ENCODE peak calls at places on chromosome 14, in eight cellular contexts. One of them, this sample, is unnamed.

GRCh38 chr14:92215579-92215978 is 93.8 kb downstream of the CPSF2 start:
- DNase-seq in esophagus squamous epithelium: no peak
- DNase-seq in A673: no peak
- DNase-seq in tibial artery: no peak
- DNase-seq in colonic mucosa: no peak
- DNase-seq in CD4-positive, CD25-positive, alpha-beta regulatory T cell: no peak
- DNase-seq in GM23338: no peak
- DNase-seq in neuronal stem cell: no peak
- DNase-seq in this sample: no peak

GRCh38 chr14:44701563-44702263 is 194.6 kb upstream of the FSCB start:
- DNase-seq in esophagus squamous epithelium: no peak
- DNase-seq in A673: peak; percentile 26
- DNase-seq in tibial artery: no peak
- DNase-seq in colonic mucosa: no peak
- DNase-seq in CD4-positive, CD25-positive, alpha-beta regulatory T cell: no peak
- DNase-seq in GM23338: no peak
- DNase-seq in neuronal stem cell: no peak
- DNase-seq in this sample: no peak

GRCh38 chr14:52342849-52343606 is 28.9 kb downstream of the PTGER2 start:
- DNase-seq in esophagus squamous epithelium: no peak
- DNase-seq in A673: no peak
- DNase-seq in tibial artery: no peak
- DNase-seq in colonic mucosa: no peak
- DNase-seq in CD4-positive, CD25-positive, alpha-beta regulatory T cell: no peak
- DNase-seq in GM23338: no peak
- DNase-seq in neuronal stem cell: no peak
- DNase-seq in this sample: no peak

GRCh38 chr14:34067587-34067986 is 116.7 kb upstream of the EGLN3 start:
- DNase-seq in esophagus squamous epithelium: no peak
- DNase-seq in A673: no peak
- DNase-seq in tibial artery: no peak
- DNase-seq in colonic mucosa: no peak
- DNase-seq in CD4-positive, CD25-positive, alpha-beta regulatory T cell: no peak
- DNase-seq in GM23338: no peak
- DNase-seq in neuronal stem cell: no peak
- DNase-seq in this sample: no peak

GRCh38 chr14:90742709-90743108 is 73.5 kb downstream of the TTC7B start:
- DNase-seq in esophagus squamous epithelium: no peak
- DNase-seq in A673: no peak
- DNase-seq in tibial artery: no peak
- DNase-seq in colonic mucosa: no peak
- DNase-seq in CD4-positive, CD25-positive, alpha-beta regulatory T cell: no peak
- DNase-seq in GM23338: no peak
- DNase-seq in neuronal stem cell: no peak
- DNase-seq in this sample: no peak

GRCh38 chr14:50148799-50149198 is 32.4 kb upstream of the VCPKMT start:
- DNase-seq in esophagus squamous epithelium: no peak
- DNase-seq in A673: no peak
- DNase-seq in tibial artery: no peak
- DNase-seq in colonic mucosa: no peak
- DNase-seq in CD4-positive, CD25-positive, alpha-beta regulatory T cell: no peak
- DNase-seq in GM23338: no peak
- DNase-seq in neuronal stem cell: no peak
- DNase-seq in this sample: no peak

GRCh38 chr14:71730471-71730870 is 201.8 kb upstream of the RGS6 start:
- DNase-seq in esophagus squamous epithelium: no peak
- DNase-seq in A673: peak; percentile 42
- DNase-seq in tibial artery: no peak
- DNase-seq in colonic mucosa: no peak
- DNase-seq in CD4-positive, CD25-positive, alpha-beta regulatory T cell: no peak
- DNase-seq in GM23338: no peak
- DNase-seq in neuronal stem cell: no peak
- DNase-seq in this sample: no peak

GRCh38 chr14:66508846-66509621 is 1.1 kb downstream of the GPHN start:
- DNase-seq in esophagus squamous epithelium: no peak
- DNase-seq in A673: peak; percentile 43
- DNase-seq in tibial artery: peak; percentile 27
- DNase-seq in colonic mucosa: peak; percentile 68
- DNase-seq in CD4-positive, CD25-positive, alpha-beta regulatory T cell: peak; percentile 34
- DNase-seq in GM23338: peak; percentile 55
- DNase-seq in neuronal stem cell: peak; percentile 33
- DNase-seq in this sample: peak; percentile 72

GRCh38 chr14:64960762-64961276 is 11.3 kb downstream of the RAB15 start:
- DNase-seq in esophagus squamous epithelium: no peak
- DNase-seq in A673: no peak
- DNase-seq in tibial artery: no peak
- DNase-seq in colonic mucosa: no peak
- DNase-seq in CD4-positive, CD25-positive, alpha-beta regulatory T cell: no peak
- DNase-seq in GM23338: peak; percentile 89
- DNase-seq in neuronal stem cell: no peak
- DNase-seq in this sample: peak; percentile 81

GRCh38 chr14:75003250-75004027 is 718 bp downstream of the EIF2B2 start:
- DNase-seq in esophagus squamous epithelium: no peak
- DNase-seq in A673: no peak
- DNase-seq in tibial artery: no peak
- DNase-seq in colonic mucosa: peak; percentile 23
- DNase-seq in CD4-positive, CD25-positive, alpha-beta regulatory T cell: no peak
- DNase-seq in GM23338: no peak
- DNase-seq in neuronal stem cell: no peak
- DNase-seq in this sample: peak; percentile 23

DNA sequence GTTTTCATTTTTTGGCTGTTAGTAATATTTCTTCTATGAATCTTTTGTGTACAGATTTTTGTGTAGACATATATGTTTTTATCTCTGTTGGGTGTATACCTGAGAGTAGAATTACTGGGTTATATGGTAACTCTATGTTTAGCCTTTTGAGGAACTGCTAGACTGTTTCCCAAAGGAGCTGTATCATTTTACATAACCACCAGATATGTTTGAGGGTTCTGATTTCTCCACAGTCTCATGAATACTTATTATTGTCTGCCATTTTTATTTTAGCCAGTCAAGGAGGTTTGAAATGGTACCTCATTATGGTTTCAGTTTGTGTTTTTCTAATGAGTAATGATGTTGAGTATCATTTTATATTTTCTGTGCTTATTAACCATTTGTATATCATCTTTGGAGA is 1.9 kb downstream of the PCNX4 start:
- DNase-seq in esophagus squamous epithelium: no peak
- DNase-seq in A673: no peak
- DNase-seq in tibial artery: no peak
- DNase-seq in colonic mucosa: no peak
- DNase-seq in CD4-positive, CD25-positive, alpha-beta regulatory T cell: no peak
- DNase-seq in GM23338: no peak
- DNase-seq in neuronal stem cell: no peak
- DNase-seq in this sample: no peak
- H3K4me3 ChIP-seq in esophagus squamous epithelium: no peak overlapping the region
- H3K4me3 ChIP-seq in A673: peak overlapping the region; percentile 68
- H3K4me3 ChIP-seq in tibial artery: peak overlapping the region; percentile 74
- H3K4me3 ChIP-seq in colonic mucosa: no peak overlapping the region
- H3K4me3 ChIP-seq in CD4-positive, CD25-positive, alpha-beta regulatory T cell: peak overlapping the region; percentile 99
- H3K4me3 ChIP-seq in GM23338: peak overlapping the region; percentile 73
- H3K4me3 ChIP-seq in neuronal stem cell: no peak overlapping the region
- H3K4me3 ChIP-seq in this sample: no peak overlapping the region

GRCh38 chr14:102967506-102967795 is 45.0 kb downstream of the AMN start:
- DNase-seq in esophagus squamous epithelium: no peak
- DNase-seq in A673: no peak
- DNase-seq in tibial artery: no peak
- DNase-seq in colonic mucosa: no peak
- DNase-seq in CD4-positive, CD25-positive, alpha-beta regulatory T cell: no peak
- DNase-seq in GM23338: no peak
- DNase-seq in neuronal stem cell: no peak
- DNase-seq in this sample: no peak

GRCh38 chr14:102968306-102968705 is 45.8 kb downstream of the AMN start:
- DNase-seq in esophagus squamous epithelium: no peak
- DNase-seq in A673: no peak
- DNase-seq in tibial artery: no peak
- DNase-seq in colonic mucosa: no peak
- DNase-seq in CD4-positive, CD25-positive, alpha-beta regulatory T cell: no peak
- DNase-seq in GM23338: no peak
- DNase-seq in neuronal stem cell: no peak
- DNase-seq in this sample: no peak

GRCh38 chr14:102966256-102966655 is 43.8 kb downstream of the AMN start:
- DNase-seq in esophagus squamous epithelium: no peak
- DNase-seq in A673: no peak
- DNase-seq in tibial artery: no peak
- DNase-seq in colonic mucosa: no peak
- DNase-seq in CD4-positive, CD25-positive, alpha-beta regulatory T cell: no peak
- DNase-seq in GM23338: no peak
- DNase-seq in neuronal stem cell: no peak
- DNase-seq in this sample: no peak

GRCh38 chr14:102965282-102965681 is 42.8 kb downstream of the AMN start:
- DNase-seq in esophagus squamous epithelium: no peak
- DNase-seq in A673: no peak
- DNase-seq in tibial artery: no peak
- DNase-seq in colonic mucosa: no peak
- DNase-seq in CD4-positive, CD25-positive, alpha-beta regulatory T cell: no peak
- DNase-seq in GM23338: no peak
- DNase-seq in neuronal stem cell: no peak
- DNase-seq in this sample: no peak

DNA sequence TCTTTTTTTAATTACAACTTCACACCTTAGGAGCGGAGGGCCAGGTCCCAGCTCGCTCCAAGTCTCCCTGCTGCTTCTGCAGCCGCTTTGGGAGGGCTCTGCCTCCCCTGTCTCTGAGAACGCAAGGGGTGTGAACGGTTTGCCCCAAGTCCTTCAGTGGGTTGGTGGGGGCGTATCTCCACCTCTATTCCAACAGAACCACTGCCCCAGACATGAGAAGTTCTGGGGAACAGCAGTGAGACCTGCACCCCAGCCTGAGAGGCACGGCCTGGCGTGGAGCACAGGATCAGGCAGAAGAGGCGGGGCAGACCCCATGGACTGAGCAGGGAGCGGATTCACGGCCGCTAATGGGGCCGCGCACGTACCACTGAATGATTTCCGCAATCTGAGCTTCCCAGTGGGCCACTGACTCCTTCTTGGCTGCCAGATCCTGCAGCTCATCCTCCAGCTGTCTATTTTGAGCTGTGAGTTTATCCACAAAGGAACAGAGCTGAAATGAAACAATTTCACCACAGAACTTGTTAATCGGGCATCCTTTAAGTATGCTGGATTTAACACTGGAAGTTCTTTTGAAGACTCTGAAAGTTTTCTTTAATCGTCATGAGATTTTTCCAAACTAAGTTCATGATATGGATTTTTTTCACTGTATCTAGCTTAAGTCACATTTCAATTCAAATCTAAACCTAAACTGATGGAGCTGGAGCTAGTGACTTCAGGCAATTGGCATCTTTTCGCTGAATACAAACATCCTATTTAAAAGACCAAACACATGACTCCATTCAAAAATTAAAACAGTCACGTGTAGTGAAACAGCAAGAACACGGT is 44.4 kb downstream of the AMN start:
- DNase-seq in esophagus squamous epithelium: no peak
- DNase-seq in A673: no peak
- DNase-seq in tibial artery: no peak
- DNase-seq in colonic mucosa: no peak
- DNase-seq in CD4-positive, CD25-positive, alpha-beta regulatory T cell: no peak
- DNase-seq in GM23338: no peak
- DNase-seq in neuronal stem cell: no peak
- DNase-seq in this sample: no peak
- H3K36me3 ChIP-seq in esophagus squamous epithelium: peaks cover 100% of the 10 kb centered on the region
- H3K36me3 ChIP-seq in A673: peaks cover 90% of the 10 kb centered on the region
- H3K36me3 ChIP-seq in tibial artery: peaks cover 100% of the 10 kb centered on the region
- H3K36me3 ChIP-seq in colonic mucosa: peaks cover 19% of the 10 kb centered on the region
- H3K36me3 ChIP-seq in CD4-positive, CD25-positive, alpha-beta regulatory T cell: peaks cover 5% of the 10 kb centered on the region
- H3K36me3 ChIP-seq in GM23338: peaks cover 53% of the 10 kb centered on the region
- H3K36me3 ChIP-seq in neuronal stem cell: peaks cover 99% of the 10 kb centered on the region
- H3K36me3 ChIP-seq in this sample: peaks cover 43% of the 10 kb centered on the region

DNA sequence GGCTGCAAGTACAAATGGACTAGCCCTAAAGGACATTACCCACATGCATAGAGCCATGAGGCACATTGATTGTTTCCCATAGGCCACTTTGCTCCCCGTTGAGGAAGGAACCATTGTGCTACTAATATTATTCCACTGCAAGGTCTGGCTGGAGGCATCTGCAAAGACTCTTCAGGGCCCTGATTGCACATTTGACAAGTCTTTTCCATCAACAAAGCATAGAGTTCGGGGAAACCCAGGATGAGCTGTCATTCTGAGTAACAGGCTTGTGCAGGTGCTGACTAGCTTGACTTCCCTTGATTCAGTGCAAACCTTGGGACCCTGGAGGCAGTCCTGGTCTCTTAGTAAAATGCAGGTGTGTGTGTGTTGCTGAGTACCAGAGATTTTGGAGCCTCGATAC is 73.8 kb downstream of the SUSD6 start:
- DNase-seq in esophagus squamous epithelium: no peak
- DNase-seq in A673: no peak
- DNase-seq in tibial artery: no peak
- DNase-seq in colonic mucosa: no peak
- DNase-seq in CD4-positive, CD25-positive, alpha-beta regulatory T cell: no peak
- DNase-seq in GM23338: no peak
- DNase-seq in neuronal stem cell: no peak
- DNase-seq in this sample: no peak
- H3K27me3 ChIP-seq in esophagus squamous epithelium: no peaks in the 10 kb centered on the region
- H3K27me3 ChIP-seq in A673: no peaks in the 10 kb centered on the region
- H3K27me3 ChIP-seq in tibial artery: no peaks in the 10 kb centered on the region
- H3K27me3 ChIP-seq in colonic mucosa: no peaks in the 10 kb centered on the region
- H3K27me3 ChIP-seq in CD4-positive, CD25-positive, alpha-beta regulatory T cell: no peaks in the 10 kb centered on the region
- H3K27me3 ChIP-seq in GM23338: no peaks in the 10 kb centered on the region
- H3K27me3 ChIP-seq in neuronal stem cell: no peaks in the 10 kb centered on the region
- H3K27me3 ChIP-seq in this sample: no peaks in the 10 kb centered on the region

GRCh38 chr14:22452330-22452729 is 136.7 kb downstream of the DAD1 start:
- DNase-seq in esophagus squamous epithelium: no peak
- DNase-seq in A673: no peak
- DNase-seq in tibial artery: no peak
- DNase-seq in colonic mucosa: no peak
- DNase-seq in CD4-positive, CD25-positive, alpha-beta regulatory T cell: no peak
- DNase-seq in GM23338: no peak
- DNase-seq in neuronal stem cell: no peak
- DNase-seq in this sample: no peak
- H3K4me3 ChIP-seq in esophagus squamous epithelium: no peak overlapping the region
- H3K4me3 ChIP-seq in A673: no peak overlapping the region
- H3K4me3 ChIP-seq in tibial artery: no peak overlapping the region
- H3K4me3 ChIP-seq in colonic mucosa: no peak overlapping the region
- H3K4me3 ChIP-seq in CD4-positive, CD25-positive, alpha-beta regulatory T cell: no peak overlapping the region
- H3K4me3 ChIP-seq in GM23338: no peak overlapping the region
- H3K4me3 ChIP-seq in neuronal stem cell: no peak overlapping the region
- H3K4me3 ChIP-seq in this sample: no peak overlapping the region

GRCh38 chr14:76488551-76488950 is 112.6 kb downstream of the ESRRB start:
- DNase-seq in esophagus squamous epithelium: no peak
- DNase-seq in A673: no peak
- DNase-seq in tibial artery: no peak
- DNase-seq in colonic mucosa: no peak
- DNase-seq in CD4-positive, CD25-positive, alpha-beta regulatory T cell: no peak
- DNase-seq in GM23338: no peak
- DNase-seq in neuronal stem cell: no peak
- DNase-seq in this sample: no peak
- H3K36me3 ChIP-seq in esophagus squamous epithelium: no peaks in the 10 kb centered on the region
- H3K36me3 ChIP-seq in A673: no peaks in the 10 kb centered on the region
- H3K36me3 ChIP-seq in tibial artery: no peaks in the 10 kb centered on the region
- H3K36me3 ChIP-seq in colonic mucosa: no peaks in the 10 kb centered on the region
- H3K36me3 ChIP-seq in CD4-positive, CD25-positive, alpha-beta regulatory T cell: no peaks in the 10 kb centered on the region
- H3K36me3 ChIP-seq in GM23338: no peaks in the 10 kb centered on the region
- H3K36me3 ChIP-seq in neuronal stem cell: no peaks in the 10 kb centered on the region
- H3K36me3 ChIP-seq in this sample: no peaks in the 10 kb centered on the region